ENCODE peak calls at places on chromosomes 3 and 15, in five cellular contexts. One of them, this sample, is unnamed.

GRCh38 chr3:100256724-100257123 is 4.1 kb upstream of the TBC1D23 start:
- DNase-seq in SJSA1: no peak
- DNase-seq in effector CD4-positive, alpha-beta T cell: no peak
- DNase-seq in fibroblast of mammary gland: peak
- DNase-seq in GM13977: no peak
- DNase-seq in this sample: no peak

GRCh38 chr3:43191116-43191515 is 85.2 kb upstream of the POMGNT2 start:
- DNase-seq in fibroblast of mammary gland: no peak
- DNase-seq in GM13977: no peak
- DNase-seq in effector CD4-positive, alpha-beta T cell: no peak
- DNase-seq in SJSA1: no peak
- DNase-seq in this sample: no peak

GRCh38 chr3:99943931-99944761 is 126.5 kb downstream of the CMSS1 start:
- DNase-seq in GM13977: no peak
- DNase-seq in fibroblast of mammary gland: no peak
- DNase-seq in effector CD4-positive, alpha-beta T cell: no peak
- DNase-seq in SJSA1: peak
- DNase-seq in this sample: no peak

GRCh38 chr3:5560199-5560598 is 372.7 kb downstream of the EDEM1 start:
- DNase-seq in effector CD4-positive, alpha-beta T cell: no peak
- DNase-seq in GM13977: no peak
- DNase-seq in SJSA1: no peak
- DNase-seq in fibroblast of mammary gland: no peak
- DNase-seq in this sample: no peak

GRCh38 chr3:45453083-45453482 is 64.7 kb downstream of the LARS2 start:
- DNase-seq in effector CD4-positive, alpha-beta T cell: no peak
- DNase-seq in fibroblast of mammary gland: no peak
- DNase-seq in GM13977: no peak
- DNase-seq in SJSA1: no peak
- DNase-seq in this sample: no peak

GRCh38 chr3:168914662-168915061 is 748.9 kb downstream of the MECOM start:
- DNase-seq in GM13977: no peak
- DNase-seq in fibroblast of mammary gland: no peak
- DNase-seq in effector CD4-positive, alpha-beta T cell: no peak
- DNase-seq in SJSA1: no peak
- DNase-seq in this sample: no peak

GRCh38 chr15:27771892-27772291 is 327.2 kb downstream of the OCA2 start:
- DNase-seq in GM13977: no peak
- DNase-seq in SJSA1: no peak
- DNase-seq in fibroblast of mammary gland: no peak
- DNase-seq in effector CD4-positive, alpha-beta T cell: no peak
- DNase-seq in this sample: no peak

GRCh38 chr3:143327388-143327787 is 207.8 kb downstream of the CHST2 start:
- DNase-seq in SJSA1: no peak
- DNase-seq in fibroblast of mammary gland: peak
- DNase-seq in GM13977: no peak
- DNase-seq in effector CD4-positive, alpha-beta T cell: no peak
- DNase-seq in this sample: no peak

GRCh38 chr15:97235285-97235985 is 725.1 kb upstream of the ARRDC4 start:
- DNase-seq in GM13977: peak
- DNase-seq in effector CD4-positive, alpha-beta T cell: no peak
- DNase-seq in fibroblast of mammary gland: peak
- DNase-seq in SJSA1: peak
- DNase-seq in this sample: no peak

GRCh38 chr3:125381743-125382142 is 6.6 kb upstream of the ZNF148 start:
- DNase-seq in effector CD4-positive, alpha-beta T cell: no peak
- DNase-seq in SJSA1: no peak
- DNase-seq in fibroblast of mammary gland: peak
- DNase-seq in GM13977: no peak
- DNase-seq in this sample: no peak

GRCh38 chr3:181610083-181610972 is 101.4 kb upstream of the SOX2 start:
- DNase-seq in effector CD4-positive, alpha-beta T cell: no peak
- DNase-seq in fibroblast of mammary gland: no peak
- DNase-seq in GM13977: no peak
- DNase-seq in SJSA1: peak
- DNase-seq in this sample: no peak

GRCh38 chr3:136659253-136659652 is 92.9 kb downstream of the STAG1 start:
- DNase-seq in effector CD4-positive, alpha-beta T cell: no peak
- DNase-seq in fibroblast of mammary gland: peak
- DNase-seq in SJSA1: no peak
- DNase-seq in GM13977: no peak
- DNase-seq in this sample: no peak

GRCh38 chr15:75346796-75347221 is at the start of gene NEIL1:
- DNase-seq in SJSA1: no peak
- DNase-seq in fibroblast of mammary gland: no peak
- DNase-seq in effector CD4-positive, alpha-beta T cell: no peak
- DNase-seq in GM13977: no peak
- DNase-seq in this sample: no peak

GRCh38 chr15:85899927-85900326 is 105.2 kb upstream of the KLHL25 start:
- DNase-seq in SJSA1: no peak
- DNase-seq in GM13977: no peak
- DNase-seq in fibroblast of mammary gland: no peak
- DNase-seq in effector CD4-positive, alpha-beta T cell: no peak
- DNase-seq in this sample: no peak

GRCh38 chr3:71244153-71245051 is 339.1 kb downstream of the FOXP1 start:
- DNase-seq in GM13977: no peak
- DNase-seq in effector CD4-positive, alpha-beta T cell: no peak
- DNase-seq in fibroblast of mammary gland: peak
- DNase-seq in SJSA1: peak
- DNase-seq in this sample: no peak

GRCh38 chr3:119662604-119663377 is 2.4 kb upstream of the POPDC2 start:
- DNase-seq in effector CD4-positive, alpha-beta T cell: no peak
- DNase-seq in GM13977: no peak
- DNase-seq in fibroblast of mammary gland: peak
- DNase-seq in SJSA1: no peak
- DNase-seq in this sample: no peak

GRCh38 chr15:63908986-63909385 is 75.2 kb upstream of the HERC1 start:
- DNase-seq in GM13977: no peak
- DNase-seq in fibroblast of mammary gland: peak
- DNase-seq in SJSA1: no peak
- DNase-seq in effector CD4-positive, alpha-beta T cell: no peak
- DNase-seq in this sample: no peak

GRCh38 chr3:54954019-54954418 is 26.2 kb upstream of the LRTM1 start:
- DNase-seq in SJSA1: peak
- DNase-seq in effector CD4-positive, alpha-beta T cell: no peak
- DNase-seq in fibroblast of mammary gland: peak
- DNase-seq in GM13977: no peak
- DNase-seq in this sample: no peak

GRCh38 chr3:180416111-180416541 is 185.8 kb upstream of the TTC14 start:
- DNase-seq in SJSA1: peak
- DNase-seq in fibroblast of mammary gland: no peak
- DNase-seq in GM13977: no peak
- DNase-seq in effector CD4-positive, alpha-beta T cell: no peak
- DNase-seq in this sample: no peak

GRCh38 chr15:89827821-89828220 is 13.2 kb upstream of the ANPEP start:
- DNase-seq in SJSA1: no peak
- DNase-seq in effector CD4-positive, alpha-beta T cell: no peak
- DNase-seq in fibroblast of mammary gland: no peak
- DNase-seq in GM13977: no peak
- DNase-seq in this sample: no peak

GRCh38 chr15:75022808-75023193 is 589 bp upstream of the PPCDC start:
- DNase-seq in fibroblast of mammary gland: no peak
- DNase-seq in effector CD4-positive, alpha-beta T cell: no peak
- DNase-seq in GM13977: no peak
- DNase-seq in SJSA1: no peak
- DNase-seq in this sample: no peak

GRCh38 chr3:59920801-59921200 is 871.0 kb upstream of the CFAP20DC start:
- DNase-seq in fibroblast of mammary gland: no peak
- DNase-seq in SJSA1: no peak
- DNase-seq in effector CD4-positive, alpha-beta T cell: no peak
- DNase-seq in GM13977: no peak
- DNase-seq in this sample: no peak

GRCh38 chr3:181581651-181582050 is 130.1 kb upstream of the SOX2 start:
- DNase-seq in effector CD4-positive, alpha-beta T cell: no peak
- DNase-seq in fibroblast of mammary gland: peak
- DNase-seq in SJSA1: peak
- DNase-seq in GM13977: no peak
- DNase-seq in this sample: no peak

GRCh38 chr3:129050556-129051295 is 9.9 kb upstream of the GP9 start:
- DNase-seq in fibroblast of mammary gland: no peak
- DNase-seq in GM13977: no peak
- DNase-seq in SJSA1: no peak
- DNase-seq in effector CD4-positive, alpha-beta T cell: no peak
- DNase-seq in this sample: no peak

GRCh38 chr3:89957461-89957860 is 850.0 kb downstream of the EPHA3 start:
- DNase-seq in effector CD4-positive, alpha-beta T cell: no peak
- DNase-seq in fibroblast of mammary gland: peak
- DNase-seq in SJSA1: no peak
- DNase-seq in GM13977: no peak
- DNase-seq in this sample: no peak

GRCh38 chr3:9883676-9884554 is 3.9 kb upstream of the CIDEC start:
- DNase-seq in effector CD4-positive, alpha-beta T cell: no peak
- DNase-seq in SJSA1: no peak
- DNase-seq in fibroblast of mammary gland: peak
- DNase-seq in GM13977: no peak
- DNase-seq in this sample: no peak

GRCh38 chr3:169478566-169479313 is 184.8 kb downstream of the MECOM start:
- DNase-seq in effector CD4-positive, alpha-beta T cell: no peak
- DNase-seq in fibroblast of mammary gland: no peak
- DNase-seq in GM13977: no peak
- DNase-seq in SJSA1: no peak
- DNase-seq in this sample: no peak

GRCh38 chr15:51864408-51865056 is 35.1 kb downstream of the TMOD3 start:
- DNase-seq in SJSA1: peak
- DNase-seq in fibroblast of mammary gland: peak
- DNase-seq in effector CD4-positive, alpha-beta T cell: no peak
- DNase-seq in GM13977: no peak
- DNase-seq in this sample: no peak

This sample was measured in effector memory CD4-positive, alpha-beta T cell.